ENCODE peak calls at places on chromosomes 12 and 14, in six cellular contexts. L is brain microvascular endothelial cell, G is neuronal stem cell, M is mucosa of descending colon, C is skeletal muscle cell, H is lower lobe of right lung. V is an unnamed sample.
A peak's percentile ranks its signal among the peaks of the same experiment; 100 is the strongest.

GRCh38 chr12:6382371-6382770 is 1.6 kb upstream of the LTBR start:
- DNase-seq in L (no peak), G (no peak), M (no peak), C (no peak), H (no peak), V (no peak)

GRCh38 chr14:94679106-94679819 is 67.1 kb downstream of the SERPINA3 start:
- DNase-seq in L (peak; percentile 12), G (no peak), M (no peak), C (no peak), H (no peak), V (no peak)

GRCh38 chr12:33605776-33606175 is 166.2 kb upstream of the SYT10 start:
- DNase-seq in L (no peak), G (no peak), M (no peak), C (no peak), H (no peak), V (no peak)

GRCh38 chr12:53737951-53738833 is 10.9 kb upstream of the CALCOCO1 start:
- DNase-seq in L (no peak), G (no peak), M (no peak), C (no peak), H (no peak), V (no peak)

GRCh38 chr14:28142400-28143015 is 624.1 kb upstream of the FOXG1 start:
- DNase-seq in L (no peak), G (no peak), M (no peak), C (no peak), H (no peak), V (no peak)

GRCh38 chr12:98644433-98644711 is 216 bp downstream of the IKBIP start:
- DNase-seq in L (no peak), G (no peak), M (no peak), C (no peak), H (no peak), V (peak; percentile 68)

GRCh38 chr12:16526693-16527092 is 79.3 kb downstream of the LMO3 start:
- DNase-seq in L (peak; percentile 35), G (no peak), M (no peak), C (peak; percentile 82), H (no peak), V (peak; percentile 72)

GRCh38 chr12:111529424-111530368 is 69.4 kb downstream of the ATXN2 start:
- DNase-seq in L (peak; percentile 25), G (peak; percentile 56), M (no peak), C (peak; percentile 14), H (no peak), V (peak; percentile 45)

GRCh38 chr12:28933864-28934527 is 215.1 kb upstream of the FAR2 start:
- DNase-seq in L (no peak), G (no peak), M (no peak), C (no peak), H (no peak), V (no peak)

GRCh38 chr14:101961011-101961721 is 3.2 kb upstream of the DYNC1H1 start:
- DNase-seq in L (peak; percentile 71), G (peak; percentile 70), M (peak; percentile 77), C (no peak), H (peak; percentile 82), V (peak; percentile 60)

GRCh38 chr12:94284046-94284445 is 135.7 kb downstream of the PLXNC1 start:
- DNase-seq in L (no peak), G (no peak), M (no peak), C (no peak), H (no peak), V (no peak)

GRCh38 chr12:40254455-40255085 is 29.8 kb downstream of the LRRK2 start:
- DNase-seq in L (no peak), G (no peak), M (no peak), C (no peak), H (no peak), V (no peak)

GRCh38 chr14:33239465-33239864 is 300.8 kb downstream of the NPAS3 start:
- DNase-seq in L (no peak), G (no peak), M (no peak), C (no peak), H (no peak), V (no peak)

GRCh38 chr14:47044841-47045240 is 393.3 kb upstream of the RPL10L start:
- DNase-seq in L (peak; percentile 11), G (peak; percentile 11), M (no peak), C (no peak), H (no peak), V (no peak)

GRCh38 chr12:77924703-77925102 is 94.0 kb downstream of the NAV3 start:
- DNase-seq in L (peak; percentile 63), G (no peak), M (no peak), C (no peak), H (no peak), V (no peak)

GRCh38 chr14:101457936-101458535 is 103.3 kb upstream of the DIO3 start:
- DNase-seq in L (no peak), G (peak; percentile 68), M (no peak), C (no peak), H (no peak), V (no peak)

GRCh38 chr12:51836833-51837184 is 11.7 kb downstream of the FIGNL2 start:
- DNase-seq in L (no peak), G (no peak), M (no peak), C (no peak), H (no peak), V (no peak)

GRCh38 chr14:51552275-51552674 is 99.4 kb upstream of the FRMD6 start:
- DNase-seq in L (no peak), G (no peak), M (no peak), C (no peak), H (no peak), V (no peak)

GRCh38 chr14:34778744-34779143 is 64.4 kb upstream of the CFL2 start:
- DNase-seq in L (no peak), G (no peak), M (no peak), C (no peak), H (no peak), V (no peak)

GRCh38 chr12:103807561-103808238 is 33.3 kb downstream of the NT5DC3 start:
- DNase-seq in L (no peak), G (no peak), M (no peak), C (no peak), H (no peak), V (no peak)
- H3K4me3 ChIP-seq in L (no peak overlapping the region), G (no peak overlapping the region), M (no peak overlapping the region), C (no peak overlapping the region), H (no peak overlapping the region), V (no peak overlapping the region)

DNA sequence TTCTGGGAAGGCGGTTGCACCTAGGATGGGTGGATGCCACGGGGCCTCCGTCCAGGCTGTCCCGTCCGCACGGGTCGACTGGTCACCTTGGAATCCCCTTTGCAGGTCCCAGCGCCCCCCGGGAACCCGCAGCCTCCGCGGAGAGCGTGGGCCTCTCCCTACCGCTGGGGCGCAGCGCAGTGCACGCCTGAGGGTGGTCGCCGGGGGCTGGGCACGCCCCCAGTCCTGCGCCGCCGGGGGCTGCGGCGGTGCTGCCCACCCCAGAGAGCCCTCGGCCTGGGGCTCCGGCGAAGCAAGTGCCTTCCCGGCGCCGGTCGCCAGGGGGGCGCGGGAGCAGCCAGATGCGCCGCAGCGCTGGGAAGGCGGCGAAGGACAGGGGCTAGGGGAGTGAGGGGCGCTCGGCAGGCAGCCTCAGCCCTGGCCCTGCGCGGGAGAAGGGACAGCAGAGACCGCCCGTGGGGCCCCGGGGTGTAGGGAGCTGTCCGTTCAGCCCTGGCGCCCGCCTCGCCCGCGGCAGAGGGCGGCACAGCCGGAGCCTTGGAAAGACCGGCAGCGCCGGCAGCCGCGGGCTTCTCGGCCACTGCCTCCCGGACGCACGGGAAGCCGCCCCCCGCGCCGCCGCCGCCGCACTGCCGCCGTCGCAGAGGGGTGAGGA is 527 bp downstream of the ZDHHC22 start:
- DNase-seq in L (no peak), G (peak; percentile 82), M (no peak), C (no peak), H (no peak), V (no peak)
- H3K4me3 ChIP-seq in L (peak overlapping the region; percentile 36), G (peak overlapping the region; percentile 55), M (no peak overlapping the region), C (peak overlapping the region; percentile 33), H (peak overlapping the region; percentile 42), V (peak overlapping the region; percentile 11)

DNA sequence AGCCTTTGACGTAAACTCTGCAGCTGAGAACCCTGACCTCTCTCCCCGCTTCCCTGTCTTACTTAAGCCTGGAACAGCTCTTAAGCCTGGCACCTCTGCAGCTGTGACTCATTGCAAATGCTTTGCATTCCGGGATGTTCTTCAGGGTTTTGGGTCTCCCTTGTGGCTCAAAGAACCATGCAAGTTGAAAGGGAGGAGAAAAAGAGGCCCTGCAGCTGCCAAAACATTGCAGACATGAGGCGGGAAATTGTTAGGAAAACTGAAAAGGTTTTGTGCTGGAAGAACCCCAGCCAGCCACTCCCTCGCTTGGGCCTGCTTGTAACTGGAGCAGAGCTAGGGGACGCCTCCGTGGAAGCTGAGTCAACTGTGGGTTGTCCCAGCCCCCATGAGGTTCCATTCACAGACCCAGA is 60.2 kb upstream of the FERMT2 start:
- DNase-seq in L (peak; percentile 97), G (peak; percentile 56), M (peak; percentile 67), C (peak; percentile 100), H (peak; percentile 48), V (peak; percentile 90)
- H3K4me3 ChIP-seq in L (no peak overlapping the region), G (no peak overlapping the region), M (no peak overlapping the region), C (no peak overlapping the region), H (no peak overlapping the region), V (no peak overlapping the region)

GRCh38 chr12:64835926-64836325 is 11.5 kb downstream of the TBC1D30 start:
- DNase-seq in L (no peak), G (no peak), M (no peak), C (no peak), H (no peak), V (no peak)
- H3K4me3 ChIP-seq in L (no peak overlapping the region), G (no peak overlapping the region), M (no peak overlapping the region), C (no peak overlapping the region), H (no peak overlapping the region), V (no peak overlapping the region)

GRCh38 chr12:131893605-131894312 is 663 bp upstream of the ULK1 start:
- DNase-seq in L (no peak), G (no peak), M (no peak), C (no peak), H (no peak), V (no peak)
- H3K4me3 ChIP-seq in L (peak overlapping the region; percentile 31), G (peak overlapping the region; percentile 9), M (no peak overlapping the region), C (peak overlapping the region; percentile 9), H (peak overlapping the region; percentile 75), V (no peak overlapping the region)

V was measured in MG63.